ENCODE peak calls at places on chromosomes 5 and 9, in six cellular contexts. A, T, S, E, L and B are unnamed samples.

GRCh38 chr9:90002299-90003045 is 397.7 kb downstream of the GADD45G start:
- DNase-seq in T (no peak), A (no peak), S (no peak), E (no peak), L (no peak), B (no peak)

GRCh38 chr9:73151653-73152382 is at the start of gene ANXA1:
- DNase-seq in E (peak), A (no peak), S (peak), L (no peak), T (no peak), B (no peak)

GRCh38 chr5:43066231-43066798 is 26.2 kb upstream of the ANXA2R start:
- DNase-seq in S (peak), L (peak), A (peak), T (peak), E (peak), B (peak)

GRCh38 chr5:135223891-135224625 is 175.0 kb downstream of the MACROH2A1 start:
- DNase-seq in L (no peak), T (no peak), E (no peak), S (no peak), A (no peak), B (no peak)

GRCh38 chr5:103394676-103395075 is 136.1 kb downstream of the MACIR start:
- DNase-seq in S (no peak), L (no peak), T (no peak), E (no peak), A (no peak), B (no peak)

GRCh38 chr9:35656841-35657326 is 935 bp downstream of the RMRP start:
- DNase-seq in T (no peak), L (no peak), A (no peak), E (no peak), S (no peak), B (no peak)

GRCh38 chr5:167294861-167295685 is 996.4 kb upstream of the WWC1 start:
- DNase-seq in T (no peak), A (no peak), E (peak), L (no peak), S (no peak), B (no peak)

GRCh38 chr5:107570805-107571531 is 99.8 kb downstream of the EFNA5 start:
- DNase-seq in T (no peak), S (no peak), L (no peak), A (peak), E (no peak), B (no peak)

GRCh38 chr9:85741112-85741874 is 461 bp downstream of the AGTPBP1 start:
- DNase-seq in T (no peak), S (peak), L (peak), A (peak), E (peak), B (peak)

GRCh38 chr5:149675467-149676201 is 54.5 kb upstream of the PPARGC1B start:
- DNase-seq in S (no peak), T (no peak), A (no peak), L (no peak), E (peak), B (no peak)

GRCh38 chr5:62779010-62779422 is 200.4 kb downstream of the LRRC70 start:
- DNase-seq in S (peak), L (no peak), E (peak), T (no peak), A (peak), B (no peak)

GRCh38 chr9:86176468-86176867 is 77.1 kb upstream of the GOLM1 start:
- DNase-seq in T (no peak), E (no peak), S (no peak), L (no peak), A (no peak), B (no peak)

GRCh38 chr9:129885018-129885669 is 49.9 kb downstream of the USP20 start:
- DNase-seq in A (peak), T (peak), S (no peak), E (peak), L (no peak), B (no peak)

GRCh38 chr9:86099695-86100364 is 472 bp upstream of the GOLM1 start:
- DNase-seq in S (peak), T (peak), L (no peak), E (peak), A (peak), B (no peak)

GRCh38 chr5:75348241-75348640 is 11.2 kb downstream of the HMGCR start:
- DNase-seq in S (no peak), T (no peak), E (no peak), L (no peak), A (no peak), B (no peak)

GRCh38 chr9:112218908-112219307 is 43.8 kb upstream of the SUSD1 start:
- DNase-seq in T (no peak), S (no peak), L (no peak), E (no peak), A (peak), B (no peak)

GRCh38 chr5:146878471-146879172 is at the start of gene PPP2R2B:
- DNase-seq in S (peak), L (peak), A (peak), E (no peak), T (peak), B (peak)

GRCh38 chr5:10935536-10935935 is 174.5 kb upstream of the DAP start:
- DNase-seq in A (no peak), L (no peak), T (no peak), S (no peak), E (no peak), B (no peak)

GRCh38 chr9:91186311-91187101 is 175.2 kb downstream of the AUH start:
- DNase-seq in E (no peak), A (no peak), S (peak), T (no peak), L (no peak), B (no peak)

GRCh38 chr9:73148447-73148937 is 3.2 kb upstream of the ANXA1 start:
- DNase-seq in S (no peak), E (no peak), A (no peak), T (no peak), L (no peak), B (no peak)

GRCh38 chr5:107555425-107556090 is 115.2 kb downstream of the EFNA5 start:
- DNase-seq in E (no peak), T (no peak), S (no peak), L (no peak), A (no peak), B (no peak)

GRCh38 chr9:73180373-73180772 is 28.7 kb downstream of the ANXA1 start:
- DNase-seq in T (no peak), L (no peak), A (no peak), E (no peak), S (peak), B (no peak)

GRCh38 chr9:68851657-68852056 is 146.6 kb downstream of the PIP5K1B start:
- DNase-seq in A (no peak), E (no peak), L (no peak), T (no peak), S (no peak), B (no peak)